ENCODE peak calls at places on chromosomes 7 and 10, in five cellular contexts. R, E, A, J and V are unnamed samples.

GRCh38 chr10:1284076-1284475 is 227.9 kb downstream of the WDR37 start:
- DNase-seq in A (no peak), E (no peak), R (no peak), J (no peak), V (no peak)

GRCh38 chr7:27167916-27168264 is 2.6 kb upstream of the HOXA9 start:
- DNase-seq in E (no peak), J (no peak), A (no peak), R (peak; percentile 84), V (no peak)

GRCh38 chr7:73482746-73483145 is 39.3 kb downstream of the BAZ1B start:
- DNase-seq in R (no peak), J (no peak), E (no peak), A (no peak), V (no peak)

GRCh38 chr10:91391915-91392314 is 18.2 kb upstream of the HECTD2 start:
- DNase-seq in E (no peak), J (no peak), A (no peak), R (no peak), V (no peak)

GRCh38 chr7:17297243-17297642 is 1.2 kb upstream of the AHR start:
- DNase-seq in E (no peak), A (no peak), R (no peak), J (no peak), V (no peak)

GRCh38 chr7:88040694-88041093 is 106.6 kb downstream of the ADAM22 start:
- DNase-seq in R (peak; percentile 29), J (no peak), E (no peak), A (no peak), V (no peak)

GRCh38 chr7:134553976-134554375 is 5.1 kb downstream of the AKR1B15 start:
- DNase-seq in J (no peak), E (no peak), A (no peak), R (peak; percentile 17), V (peak; percentile 10)

GRCh38 chr7:139853576-139854511 is 24.8 kb downstream of the TBXAS1 start:
- DNase-seq in J (no peak), A (no peak), E (no peak), R (peak; percentile 56), V (no peak)

GRCh38 chr10:30898964-30899363 is 132.7 kb downstream of the ZNF438 start:
- DNase-seq in E (no peak), J (no peak), R (no peak), A (no peak), V (no peak)